ENCODE peak calls at places on chromosomes 3 and 15, in ten cellular contexts. One of them, this sample, is unnamed.
A peak's percentile ranks its signal among the peaks of the same experiment; 100 is the strongest.

GRCh38 chr3:115469649-115470048 is 153.7 kb upstream of the GAP43 start:
- DNase-seq in foreskin fibroblast: no peak
- DNase-seq in endodermal cell: no peak
- DNase-seq in ovary: no peak
- DNase-seq in ascending aorta: no peak
- DNase-seq in fibroblast of villous mesenchyme: no peak
- DNase-seq in heart left ventricle: no peak
- DNase-seq in Peyer's patch: no peak
- DNase-seq in thoracic aorta: no peak
- DNase-seq in HL-60: no peak
- DNase-seq in this sample: peak; percentile 1

GRCh38 chr15:47331796-47332480 is 385.4 kb upstream of the SEMA6D start:
- DNase-seq in heart left ventricle: no peak
- DNase-seq in endodermal cell: no peak
- DNase-seq in fibroblast of villous mesenchyme: peak; percentile 74
- DNase-seq in ascending aorta: no peak
- DNase-seq in Peyer's patch: no peak
- DNase-seq in thoracic aorta: no peak
- DNase-seq in foreskin fibroblast: peak; percentile 84
- DNase-seq in ovary: peak; percentile 34
- DNase-seq in HL-60: no peak
- DNase-seq in this sample: no peak

GRCh38 chr15:64456634-64457108 is 3.7 kb upstream of the ZNF609 start:
- DNase-seq in heart left ventricle: no peak
- DNase-seq in ascending aorta: peak; percentile 9
- DNase-seq in HL-60: peak; percentile 57
- DNase-seq in foreskin fibroblast: no peak
- DNase-seq in Peyer's patch: no peak
- DNase-seq in thoracic aorta: no peak
- DNase-seq in fibroblast of villous mesenchyme: peak; percentile 83
- DNase-seq in ovary: no peak
- DNase-seq in endodermal cell: no peak
- DNase-seq in this sample: peak; percentile 85

GRCh38 chr3:187783098-187783497 is 37.8 kb upstream of the BCL6 start:
- DNase-seq in heart left ventricle: peak; percentile 41
- DNase-seq in HL-60: no peak
- DNase-seq in Peyer's patch: no peak
- DNase-seq in ovary: no peak
- DNase-seq in endodermal cell: no peak
- DNase-seq in thoracic aorta: no peak
- DNase-seq in foreskin fibroblast: peak; percentile 87
- DNase-seq in ascending aorta: no peak
- DNase-seq in fibroblast of villous mesenchyme: peak; percentile 95
- DNase-seq in this sample: peak; percentile 20

GRCh38 chr3:76429536-76430177 is 610.2 kb upstream of the ROBO2 start:
- DNase-seq in endodermal cell: no peak
- DNase-seq in ascending aorta: no peak
- DNase-seq in fibroblast of villous mesenchyme: peak; percentile 30
- DNase-seq in thoracic aorta: no peak
- DNase-seq in foreskin fibroblast: no peak
- DNase-seq in heart left ventricle: no peak
- DNase-seq in HL-60: no peak
- DNase-seq in ovary: no peak
- DNase-seq in Peyer's patch: no peak
- DNase-seq in this sample: no peak

GRCh38 chr3:194879991-194880939 is 194.6 kb downstream of the FAM43A start:
- DNase-seq in endodermal cell: peak; percentile 38
- DNase-seq in fibroblast of villous mesenchyme: peak; percentile 5
- DNase-seq in HL-60: peak; percentile 83
- DNase-seq in ascending aorta: peak; percentile 70
- DNase-seq in ovary: peak; percentile 43
- DNase-seq in heart left ventricle: peak; percentile 86
- DNase-seq in thoracic aorta: no peak
- DNase-seq in Peyer's patch: no peak
- DNase-seq in foreskin fibroblast: peak; percentile 68
- DNase-seq in this sample: peak; percentile 84

GRCh38 chr3:159191454-159191853 is 389.6 kb downstream of the MFSD1 start:
- DNase-seq in ascending aorta: no peak
- DNase-seq in endodermal cell: no peak
- DNase-seq in ovary: no peak
- DNase-seq in fibroblast of villous mesenchyme: peak; percentile 82
- DNase-seq in thoracic aorta: no peak
- DNase-seq in Peyer's patch: no peak
- DNase-seq in HL-60: no peak
- DNase-seq in heart left ventricle: no peak
- DNase-seq in foreskin fibroblast: peak; percentile 90
- DNase-seq in this sample: no peak

GRCh38 chr3:106913111-106913698 is 464.0 kb upstream of the CCDC54 start:
- DNase-seq in heart left ventricle: no peak
- DNase-seq in thoracic aorta: no peak
- DNase-seq in endodermal cell: peak; percentile 89
- DNase-seq in ovary: no peak
- DNase-seq in ascending aorta: no peak
- DNase-seq in Peyer's patch: no peak
- DNase-seq in HL-60: no peak
- DNase-seq in foreskin fibroblast: no peak
- DNase-seq in fibroblast of villous mesenchyme: peak; percentile 1
- DNase-seq in this sample: no peak

GRCh38 chr3:97839944-97840343 is 18.1 kb downstream of the CRYBG3 start:
- DNase-seq in ovary: no peak
- DNase-seq in endodermal cell: no peak
- DNase-seq in HL-60: no peak
- DNase-seq in fibroblast of villous mesenchyme: peak; percentile 16
- DNase-seq in thoracic aorta: no peak
- DNase-seq in heart left ventricle: no peak
- DNase-seq in ascending aorta: no peak
- DNase-seq in Peyer's patch: no peak
- DNase-seq in foreskin fibroblast: no peak
- DNase-seq in this sample: no peak

GRCh38 chr15:50119063-50119700 is at the start of gene ATP8B4:
- DNase-seq in heart left ventricle: no peak
- DNase-seq in Peyer's patch: no peak
- DNase-seq in HL-60: peak; percentile 65
- DNase-seq in endodermal cell: peak; percentile 73
- DNase-seq in foreskin fibroblast: peak; percentile 4
- DNase-seq in thoracic aorta: no peak
- DNase-seq in ovary: no peak
- DNase-seq in ascending aorta: no peak
- DNase-seq in fibroblast of villous mesenchyme: no peak
- DNase-seq in this sample: peak; percentile 88

GRCh38 chr3:54087581-54088410 is 34.6 kb upstream of the CACNA2D3 start:
- DNase-seq in HL-60: no peak
- DNase-seq in thoracic aorta: no peak
- DNase-seq in Peyer's patch: no peak
- DNase-seq in fibroblast of villous mesenchyme: no peak
- DNase-seq in heart left ventricle: no peak
- DNase-seq in ovary: no peak
- DNase-seq in endodermal cell: peak; percentile 73
- DNase-seq in ascending aorta: no peak
- DNase-seq in foreskin fibroblast: no peak
- DNase-seq in this sample: no peak

GRCh38 chr3:115581347-115582135 is 41.8 kb upstream of the GAP43 start:
- DNase-seq in endodermal cell: no peak
- DNase-seq in heart left ventricle: no peak
- DNase-seq in HL-60: no peak
- DNase-seq in Peyer's patch: no peak
- DNase-seq in thoracic aorta: no peak
- DNase-seq in ascending aorta: no peak
- DNase-seq in foreskin fibroblast: peak; percentile 65
- DNase-seq in fibroblast of villous mesenchyme: peak; percentile 13
- DNase-seq in ovary: no peak
- DNase-seq in this sample: no peak

GRCh38 chr3:71961891-71962290 is 176.9 kb upstream of the PROK2 start:
- DNase-seq in HL-60: no peak
- DNase-seq in ascending aorta: no peak
- DNase-seq in thoracic aorta: no peak
- DNase-seq in heart left ventricle: no peak
- DNase-seq in ovary: no peak
- DNase-seq in fibroblast of villous mesenchyme: no peak
- DNase-seq in foreskin fibroblast: no peak
- DNase-seq in endodermal cell: no peak
- DNase-seq in Peyer's patch: no peak
- DNase-seq in this sample: no peak

GRCh38 chr3:117540583-117540982 is 831.0 kb downstream of the TUSC7 start:
- DNase-seq in HL-60: no peak
- DNase-seq in thoracic aorta: no peak
- DNase-seq in heart left ventricle: no peak
- DNase-seq in ovary: no peak
- DNase-seq in endodermal cell: no peak
- DNase-seq in ascending aorta: no peak
- DNase-seq in foreskin fibroblast: peak; percentile 24
- DNase-seq in fibroblast of villous mesenchyme: no peak
- DNase-seq in Peyer's patch: no peak
- DNase-seq in this sample: no peak

GRCh38 chr3:140943781-140944547 is 2.3 kb downstream of the SLC25A36 start:
- DNase-seq in thoracic aorta: no peak
- DNase-seq in fibroblast of villous mesenchyme: no peak
- DNase-seq in ovary: no peak
- DNase-seq in Peyer's patch: no peak
- DNase-seq in ascending aorta: no peak
- DNase-seq in HL-60: no peak
- DNase-seq in endodermal cell: no peak
- DNase-seq in foreskin fibroblast: no peak
- DNase-seq in heart left ventricle: no peak
- DNase-seq in this sample: no peak
- H3K4me3 ChIP-seq in thoracic aorta: peak overlapping the region; percentile 86
- H3K4me3 ChIP-seq in fibroblast of villous mesenchyme: peak overlapping the region; percentile 88
- H3K4me3 ChIP-seq in ovary: peak overlapping the region; percentile 78
- H3K4me3 ChIP-seq in Peyer's patch: peak overlapping the region; percentile 83
- H3K4me3 ChIP-seq in ascending aorta: peak overlapping the region; percentile 99
- H3K4me3 ChIP-seq in HL-60: peak overlapping the region; percentile 88
- H3K4me3 ChIP-seq in endodermal cell: peak overlapping the region; percentile 95
- H3K4me3 ChIP-seq in foreskin fibroblast: peak overlapping the region; percentile 69
- H3K4me3 ChIP-seq in heart left ventricle: peak overlapping the region; percentile 74
- H3K4me3 ChIP-seq in this sample: peak overlapping the region; percentile 98

DNA sequence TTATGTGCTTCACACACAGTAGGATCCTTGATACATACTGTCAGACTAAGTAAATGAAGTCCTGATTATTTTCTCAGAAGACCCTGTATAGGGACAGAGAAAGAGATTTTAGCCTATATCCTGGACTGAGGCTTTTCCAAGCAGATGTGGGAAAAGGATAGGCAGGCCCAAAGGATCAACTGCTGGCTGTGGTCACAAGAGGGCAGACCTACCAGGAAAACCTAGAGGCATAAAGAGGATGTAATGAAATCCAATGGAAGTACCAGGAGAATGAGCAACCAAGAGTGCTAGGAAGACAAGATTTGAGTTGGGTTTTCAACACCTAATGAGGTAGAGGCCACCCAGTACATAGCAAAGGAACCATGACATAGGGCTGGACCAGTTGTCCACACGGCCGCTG is 23.1 kb downstream of the DCLK3 start:
- DNase-seq in foreskin fibroblast: peak; percentile 13
- DNase-seq in ovary: no peak
- DNase-seq in thoracic aorta: no peak
- DNase-seq in HL-60: no peak
- DNase-seq in heart left ventricle: no peak
- DNase-seq in Peyer's patch: no peak
- DNase-seq in ascending aorta: no peak
- DNase-seq in endodermal cell: peak; percentile 70
- DNase-seq in fibroblast of villous mesenchyme: no peak
- DNase-seq in this sample: no peak
- H3K4me3 ChIP-seq in foreskin fibroblast: no peak overlapping the region
- H3K4me3 ChIP-seq in ovary: no peak overlapping the region
- H3K4me3 ChIP-seq in thoracic aorta: no peak overlapping the region
- H3K4me3 ChIP-seq in HL-60: no peak overlapping the region
- H3K4me3 ChIP-seq in heart left ventricle: no peak overlapping the region
- H3K4me3 ChIP-seq in Peyer's patch: no peak overlapping the region
- H3K4me3 ChIP-seq in ascending aorta: no peak overlapping the region
- H3K4me3 ChIP-seq in endodermal cell: no peak overlapping the region
- H3K4me3 ChIP-seq in fibroblast of villous mesenchyme: no peak overlapping the region
- H3K4me3 ChIP-seq in this sample: no peak overlapping the region

GRCh38 chr3:69328103-69328755 is 57.7 kb downstream of the FRMD4B start:
- DNase-seq in foreskin fibroblast: no peak
- DNase-seq in fibroblast of villous mesenchyme: no peak
- DNase-seq in ascending aorta: no peak
- DNase-seq in HL-60: no peak
- DNase-seq in heart left ventricle: no peak
- DNase-seq in Peyer's patch: no peak
- DNase-seq in endodermal cell: no peak
- DNase-seq in ovary: no peak
- DNase-seq in thoracic aorta: no peak
- DNase-seq in this sample: no peak

GRCh38 chr3:69329897-69330296 is 56.0 kb downstream of the FRMD4B start:
- DNase-seq in ascending aorta: no peak
- DNase-seq in foreskin fibroblast: peak; percentile 17
- DNase-seq in HL-60: no peak
- DNase-seq in Peyer's patch: no peak
- DNase-seq in endodermal cell: no peak
- DNase-seq in fibroblast of villous mesenchyme: no peak
- DNase-seq in thoracic aorta: no peak
- DNase-seq in ovary: no peak
- DNase-seq in heart left ventricle: no peak
- DNase-seq in this sample: no peak

GRCh38 chr3:69326821-69327433 is 59.0 kb downstream of the FRMD4B start:
- DNase-seq in heart left ventricle: peak; percentile 27
- DNase-seq in Peyer's patch: no peak
- DNase-seq in fibroblast of villous mesenchyme: no peak
- DNase-seq in HL-60: peak; percentile 19
- DNase-seq in ascending aorta: no peak
- DNase-seq in thoracic aorta: no peak
- DNase-seq in endodermal cell: no peak
- DNase-seq in ovary: no peak
- DNase-seq in foreskin fibroblast: no peak
- DNase-seq in this sample: no peak

GRCh38 chr3:69330891-69331400 is 54.9 kb downstream of the FRMD4B start:
- DNase-seq in foreskin fibroblast: no peak
- DNase-seq in heart left ventricle: peak; percentile 44
- DNase-seq in thoracic aorta: no peak
- DNase-seq in ovary: no peak
- DNase-seq in fibroblast of villous mesenchyme: no peak
- DNase-seq in Peyer's patch: no peak
- DNase-seq in HL-60: peak; percentile 14
- DNase-seq in endodermal cell: no peak
- DNase-seq in ascending aorta: no peak
- DNase-seq in this sample: no peak

GRCh38 chr3:69328903-69329302 is 57.0 kb downstream of the FRMD4B start:
- DNase-seq in fibroblast of villous mesenchyme: no peak
- DNase-seq in ascending aorta: no peak
- DNase-seq in endodermal cell: no peak
- DNase-seq in Peyer's patch: no peak
- DNase-seq in foreskin fibroblast: no peak
- DNase-seq in ovary: no peak
- DNase-seq in HL-60: no peak
- DNase-seq in thoracic aorta: no peak
- DNase-seq in heart left ventricle: no peak
- DNase-seq in this sample: no peak
- H3K4me3 ChIP-seq in fibroblast of villous mesenchyme: no peak overlapping the region
- H3K4me3 ChIP-seq in ascending aorta: no peak overlapping the region
- H3K4me3 ChIP-seq in endodermal cell: no peak overlapping the region
- H3K4me3 ChIP-seq in Peyer's patch: no peak overlapping the region
- H3K4me3 ChIP-seq in foreskin fibroblast: no peak overlapping the region
- H3K4me3 ChIP-seq in ovary: no peak overlapping the region
- H3K4me3 ChIP-seq in HL-60: no peak overlapping the region
- H3K4me3 ChIP-seq in thoracic aorta: no peak overlapping the region
- H3K4me3 ChIP-seq in heart left ventricle: no peak overlapping the region
- H3K4me3 ChIP-seq in this sample: no peak overlapping the region

GRCh38 chr15:44289352-44289790 is 852 bp downstream of the GOLM2 start:
- DNase-seq in endodermal cell: no peak
- DNase-seq in ovary: no peak
- DNase-seq in fibroblast of villous mesenchyme: no peak
- DNase-seq in heart left ventricle: no peak
- DNase-seq in thoracic aorta: no peak
- DNase-seq in foreskin fibroblast: peak; percentile 22
- DNase-seq in Peyer's patch: no peak
- DNase-seq in ascending aorta: no peak
- DNase-seq in HL-60: no peak
- DNase-seq in this sample: peak; percentile 11

GRCh38 chr15:44286814-44287555 is 1.5 kb upstream of the GOLM2 start:
- DNase-seq in heart left ventricle: no peak
- DNase-seq in fibroblast of villous mesenchyme: no peak
- DNase-seq in HL-60: no peak
- DNase-seq in foreskin fibroblast: peak; percentile 10
- DNase-seq in Peyer's patch: no peak
- DNase-seq in ascending aorta: no peak
- DNase-seq in thoracic aorta: no peak
- DNase-seq in endodermal cell: peak; percentile 42
- DNase-seq in ovary: no peak
- DNase-seq in this sample: peak; percentile 9
- H3K4me3 ChIP-seq in heart left ventricle: peak overlapping the region; percentile 69
- H3K4me3 ChIP-seq in fibroblast of villous mesenchyme: peak overlapping the region; percentile 95
- H3K4me3 ChIP-seq in HL-60: peak overlapping the region; percentile 96
- H3K4me3 ChIP-seq in foreskin fibroblast: peak overlapping the region; percentile 68
- H3K4me3 ChIP-seq in Peyer's patch: peak overlapping the region; percentile 64
- H3K4me3 ChIP-seq in ascending aorta: peak overlapping the region; percentile 80
- H3K4me3 ChIP-seq in thoracic aorta: peak overlapping the region; percentile 92
- H3K4me3 ChIP-seq in endodermal cell: peak overlapping the region; percentile 96
- H3K4me3 ChIP-seq in ovary: peak overlapping the region; percentile 94
- H3K4me3 ChIP-seq in this sample: peak overlapping the region; percentile 91

This sample was measured in NB4.